ENCODE peak calls at places on chromosomes 16 and 17, in ten cellular contexts. One of them, this sample, is unnamed.
A peak's percentile ranks its signal among the peaks of the same experiment; 100 is the strongest.

GRCh38 chr17:7852262-7852670 is 2.6 kb upstream of the TMEM88 start:
- DNase-seq in tibial artery: no peak
- DNase-seq in DND-41: no peak
- DNase-seq in tibial nerve: no peak
- DNase-seq in choroid plexus epithelial cell: no peak
- DNase-seq in AG04450: no peak
- DNase-seq in hepatocyte: peak; percentile 9
- DNase-seq in HFF-Myc: no peak
- DNase-seq in cardiac muscle cell: no peak
- DNase-seq in fibroblast of villous mesenchyme: no peak
- DNase-seq in this sample: no peak

GRCh38 chr17:40553694-40554534 is 11.4 kb downstream of the CCR7 start:
- DNase-seq in tibial artery: peak; percentile 87
- DNase-seq in DND-41: peak; percentile 83
- DNase-seq in tibial nerve: peak; percentile 66
- DNase-seq in choroid plexus epithelial cell: peak; percentile 83
- DNase-seq in AG04450: no peak
- DNase-seq in hepatocyte: no peak
- DNase-seq in HFF-Myc: no peak
- DNase-seq in cardiac muscle cell: no peak
- DNase-seq in fibroblast of villous mesenchyme: peak; percentile 82
- DNase-seq in this sample: no peak

GRCh38 chr16:20866161-20866772 is 33.9 kb downstream of the DCUN1D3 start:
- DNase-seq in tibial artery: peak; percentile 38
- DNase-seq in DND-41: no peak
- DNase-seq in tibial nerve: no peak
- DNase-seq in choroid plexus epithelial cell: peak; percentile 73
- DNase-seq in AG04450: no peak
- DNase-seq in hepatocyte: peak; percentile 80
- DNase-seq in HFF-Myc: peak; percentile 81
- DNase-seq in cardiac muscle cell: peak; percentile 32
- DNase-seq in fibroblast of villous mesenchyme: peak; percentile 93
- DNase-seq in this sample: peak; percentile 90

GRCh38 chr16:16861546-16861945 is 482.6 kb downstream of the NPIPA7 start:
- DNase-seq in tibial artery: no peak
- DNase-seq in DND-41: peak; percentile 37
- DNase-seq in tibial nerve: no peak
- DNase-seq in choroid plexus epithelial cell: peak; percentile 23
- DNase-seq in AG04450: peak; percentile 0
- DNase-seq in hepatocyte: peak; percentile 79
- DNase-seq in HFF-Myc: peak; percentile 2
- DNase-seq in cardiac muscle cell: peak; percentile 82
- DNase-seq in fibroblast of villous mesenchyme: peak; percentile 19
- DNase-seq in this sample: peak; percentile 1

GRCh38 chr16:68737046-68737729 is at the start of gene CDH1:
- DNase-seq in tibial artery: no peak
- DNase-seq in DND-41: no peak
- DNase-seq in tibial nerve: no peak
- DNase-seq in choroid plexus epithelial cell: no peak
- DNase-seq in AG04450: no peak
- DNase-seq in hepatocyte: peak; percentile 94
- DNase-seq in HFF-Myc: no peak
- DNase-seq in cardiac muscle cell: peak; percentile 44
- DNase-seq in fibroblast of villous mesenchyme: no peak
- DNase-seq in this sample: peak; percentile 96

GRCh38 chr17:17146791-17147406 is 59.2 kb downstream of the PLD6 start:
- DNase-seq in tibial artery: no peak
- DNase-seq in DND-41: peak; percentile 21
- DNase-seq in tibial nerve: no peak
- DNase-seq in choroid plexus epithelial cell: no peak
- DNase-seq in AG04450: no peak
- DNase-seq in hepatocyte: peak; percentile 34
- DNase-seq in HFF-Myc: no peak
- DNase-seq in cardiac muscle cell: no peak
- DNase-seq in fibroblast of villous mesenchyme: no peak
- DNase-seq in this sample: no peak

GRCh38 chr16:12294471-12294870 is 317.9 kb downstream of the SNX29 start:
- DNase-seq in tibial artery: no peak
- DNase-seq in DND-41: no peak
- DNase-seq in tibial nerve: no peak
- DNase-seq in choroid plexus epithelial cell: no peak
- DNase-seq in AG04450: no peak
- DNase-seq in hepatocyte: no peak
- DNase-seq in HFF-Myc: no peak
- DNase-seq in cardiac muscle cell: no peak
- DNase-seq in fibroblast of villous mesenchyme: no peak
- DNase-seq in this sample: no peak

GRCh38 chr17:68378202-68379149 is 78.8 kb downstream of the WIPI1 start:
- DNase-seq in tibial artery: peak; percentile 98
- DNase-seq in DND-41: no peak
- DNase-seq in tibial nerve: peak; percentile 94
- DNase-seq in choroid plexus epithelial cell: peak; percentile 99
- DNase-seq in AG04450: peak; percentile 78
- DNase-seq in hepatocyte: peak; percentile 85
- DNase-seq in HFF-Myc: peak; percentile 75
- DNase-seq in cardiac muscle cell: no peak
- DNase-seq in fibroblast of villous mesenchyme: peak; percentile 98
- DNase-seq in this sample: peak; percentile 48

GRCh38 chr16:84599528-84600202 is 18.2 kb downstream of the COTL1 start:
- DNase-seq in tibial artery: peak; percentile 58
- DNase-seq in DND-41: no peak
- DNase-seq in tibial nerve: no peak
- DNase-seq in choroid plexus epithelial cell: peak; percentile 90
- DNase-seq in AG04450: peak; percentile 45
- DNase-seq in hepatocyte: peak; percentile 66
- DNase-seq in HFF-Myc: no peak
- DNase-seq in cardiac muscle cell: peak; percentile 60
- DNase-seq in fibroblast of villous mesenchyme: peak; percentile 91
- DNase-seq in this sample: peak; percentile 20

GRCh38 chr16:89999831-90000574 is 19.3 kb downstream of the DBNDD1 start:
- DNase-seq in tibial artery: no peak
- DNase-seq in DND-41: no peak
- DNase-seq in tibial nerve: no peak
- DNase-seq in choroid plexus epithelial cell: no peak
- DNase-seq in AG04450: no peak
- DNase-seq in hepatocyte: no peak
- DNase-seq in HFF-Myc: no peak
- DNase-seq in cardiac muscle cell: no peak
- DNase-seq in fibroblast of villous mesenchyme: no peak
- DNase-seq in this sample: no peak

GRCh38 chr17:75440738-75441448 is 15.5 kb upstream of the TMEM94 start:
- DNase-seq in tibial artery: no peak
- DNase-seq in DND-41: no peak
- DNase-seq in tibial nerve: no peak
- DNase-seq in choroid plexus epithelial cell: peak; percentile 53
- DNase-seq in AG04450: no peak
- DNase-seq in hepatocyte: no peak
- DNase-seq in HFF-Myc: no peak
- DNase-seq in cardiac muscle cell: no peak
- DNase-seq in fibroblast of villous mesenchyme: no peak
- DNase-seq in this sample: no peak

GRCh38 chr16:11202260-11203091 is 53.5 kb downstream of the SOCS1 start:
- DNase-seq in tibial artery: no peak
- DNase-seq in DND-41: no peak
- DNase-seq in tibial nerve: no peak
- DNase-seq in choroid plexus epithelial cell: peak; percentile 31
- DNase-seq in AG04450: no peak
- DNase-seq in hepatocyte: no peak
- DNase-seq in HFF-Myc: no peak
- DNase-seq in cardiac muscle cell: no peak
- DNase-seq in fibroblast of villous mesenchyme: no peak
- DNase-seq in this sample: peak; percentile 63

DNA sequence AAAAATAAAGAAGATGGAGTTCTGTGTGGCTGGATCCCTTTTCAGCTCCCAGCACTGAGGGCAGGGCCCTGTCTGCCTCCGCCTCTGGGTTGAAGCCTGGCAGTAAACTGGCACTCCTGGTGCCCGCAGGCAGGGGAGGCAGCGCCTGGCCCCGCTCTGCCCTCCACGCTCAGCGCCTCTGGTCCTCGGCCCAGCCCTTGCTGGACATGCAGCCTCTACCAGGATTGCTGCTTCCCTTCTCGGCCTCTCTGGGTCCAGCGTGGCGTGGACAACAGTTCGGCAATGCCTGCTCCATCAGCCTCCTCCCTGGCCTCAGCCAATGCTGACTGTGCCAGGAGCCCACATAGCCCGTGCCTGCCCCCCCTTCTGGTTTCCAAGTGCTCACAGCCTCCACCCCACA is 84.4 kb upstream of the CHMP6 start:
- DNase-seq in tibial artery: no peak
- DNase-seq in DND-41: no peak
- DNase-seq in tibial nerve: no peak
- DNase-seq in choroid plexus epithelial cell: no peak
- DNase-seq in AG04450: no peak
- DNase-seq in hepatocyte: no peak
- DNase-seq in HFF-Myc: no peak
- DNase-seq in cardiac muscle cell: no peak
- DNase-seq in fibroblast of villous mesenchyme: no peak
- DNase-seq in this sample: no peak
- H3K4me3 ChIP-seq in tibial artery: no peak overlapping the region
- H3K4me3 ChIP-seq in DND-41: no peak overlapping the region
- H3K4me3 ChIP-seq in tibial nerve: no peak overlapping the region
- H3K4me3 ChIP-seq in choroid plexus epithelial cell: no peak overlapping the region
- H3K4me3 ChIP-seq in AG04450: no peak overlapping the region
- H3K4me3 ChIP-seq in hepatocyte: no peak overlapping the region
- H3K4me3 ChIP-seq in HFF-Myc: no peak overlapping the region
- H3K4me3 ChIP-seq in cardiac muscle cell: no peak overlapping the region
- H3K4me3 ChIP-seq in fibroblast of villous mesenchyme: no peak overlapping the region
- H3K4me3 ChIP-seq in this sample: no peak overlapping the region

GRCh38 chr16:71900336-71900735 is 5.0 kb downstream of the IST1 start:
- DNase-seq in tibial artery: no peak
- DNase-seq in DND-41: no peak
- DNase-seq in tibial nerve: no peak
- DNase-seq in choroid plexus epithelial cell: no peak
- DNase-seq in AG04450: no peak
- DNase-seq in hepatocyte: no peak
- DNase-seq in HFF-Myc: no peak
- DNase-seq in cardiac muscle cell: no peak
- DNase-seq in fibroblast of villous mesenchyme: peak; percentile 56
- DNase-seq in this sample: no peak

GRCh38 chr16:71903608-71904007 is 8.3 kb downstream of the IST1 start:
- DNase-seq in tibial artery: no peak
- DNase-seq in DND-41: no peak
- DNase-seq in tibial nerve: no peak
- DNase-seq in choroid plexus epithelial cell: no peak
- DNase-seq in AG04450: no peak
- DNase-seq in hepatocyte: no peak
- DNase-seq in HFF-Myc: no peak
- DNase-seq in cardiac muscle cell: no peak
- DNase-seq in fibroblast of villous mesenchyme: no peak
- DNase-seq in this sample: no peak

GRCh38 chr16:71902656-71903365 is 7.5 kb downstream of the IST1 start:
- DNase-seq in tibial artery: no peak
- DNase-seq in DND-41: no peak
- DNase-seq in tibial nerve: no peak
- DNase-seq in choroid plexus epithelial cell: no peak
- DNase-seq in AG04450: no peak
- DNase-seq in hepatocyte: no peak
- DNase-seq in HFF-Myc: no peak
- DNase-seq in cardiac muscle cell: no peak
- DNase-seq in fibroblast of villous mesenchyme: no peak
- DNase-seq in this sample: no peak

GRCh38 chr16:71899171-71899570 is 3.8 kb downstream of the IST1 start:
- DNase-seq in tibial artery: no peak
- DNase-seq in DND-41: no peak
- DNase-seq in tibial nerve: no peak
- DNase-seq in choroid plexus epithelial cell: no peak
- DNase-seq in AG04450: no peak
- DNase-seq in hepatocyte: no peak
- DNase-seq in HFF-Myc: no peak
- DNase-seq in cardiac muscle cell: no peak
- DNase-seq in fibroblast of villous mesenchyme: no peak
- DNase-seq in this sample: no peak

GRCh38 chr16:71904239-71904638 is 8.9 kb downstream of the IST1 start:
- DNase-seq in tibial artery: no peak
- DNase-seq in DND-41: no peak
- DNase-seq in tibial nerve: no peak
- DNase-seq in choroid plexus epithelial cell: no peak
- DNase-seq in AG04450: no peak
- DNase-seq in hepatocyte: no peak
- DNase-seq in HFF-Myc: no peak
- DNase-seq in cardiac muscle cell: no peak
- DNase-seq in fibroblast of villous mesenchyme: no peak
- DNase-seq in this sample: no peak
- H3K4me3 ChIP-seq in tibial artery: no peak overlapping the region
- H3K4me3 ChIP-seq in DND-41: no peak overlapping the region
- H3K4me3 ChIP-seq in tibial nerve: no peak overlapping the region
- H3K4me3 ChIP-seq in choroid plexus epithelial cell: no peak overlapping the region
- H3K4me3 ChIP-seq in AG04450: no peak overlapping the region
- H3K4me3 ChIP-seq in hepatocyte: no peak overlapping the region
- H3K4me3 ChIP-seq in HFF-Myc: no peak overlapping the region
- H3K4me3 ChIP-seq in cardiac muscle cell: no peak overlapping the region
- H3K4me3 ChIP-seq in fibroblast of villous mesenchyme: no peak overlapping the region
- H3K4me3 ChIP-seq in this sample: no peak overlapping the region

GRCh38 chr17:42378597-42379594 is 9.3 kb downstream of the STAT3 start:
- DNase-seq in tibial artery: no peak
- DNase-seq in DND-41: peak; percentile 35
- DNase-seq in tibial nerve: no peak
- DNase-seq in choroid plexus epithelial cell: no peak
- DNase-seq in AG04450: no peak
- DNase-seq in hepatocyte: no peak
- DNase-seq in HFF-Myc: no peak
- DNase-seq in cardiac muscle cell: no peak
- DNase-seq in fibroblast of villous mesenchyme: peak; percentile 68
- DNase-seq in this sample: peak; percentile 74
- H3K4me3 ChIP-seq in tibial artery: peak overlapping the region; percentile 33
- H3K4me3 ChIP-seq in DND-41: peak overlapping the region; percentile 46
- H3K4me3 ChIP-seq in tibial nerve: peak overlapping the region; percentile 40
- H3K4me3 ChIP-seq in choroid plexus epithelial cell: peak overlapping the region; percentile 37
- H3K4me3 ChIP-seq in AG04450: peak overlapping the region; percentile 43
- H3K4me3 ChIP-seq in hepatocyte: no peak overlapping the region
- H3K4me3 ChIP-seq in HFF-Myc: peak overlapping the region; percentile 30
- H3K4me3 ChIP-seq in cardiac muscle cell: no peak overlapping the region
- H3K4me3 ChIP-seq in fibroblast of villous mesenchyme: peak overlapping the region; percentile 44
- H3K4me3 ChIP-seq in this sample: peak overlapping the region; percentile 27

GRCh38 chr17:2755941-2756724 is 6.7 kb upstream of the CCDC92B start:
- DNase-seq in tibial artery: no peak
- DNase-seq in DND-41: no peak
- DNase-seq in tibial nerve: no peak
- DNase-seq in choroid plexus epithelial cell: no peak
- DNase-seq in AG04450: no peak
- DNase-seq in hepatocyte: peak; percentile 37
- DNase-seq in HFF-Myc: no peak
- DNase-seq in cardiac muscle cell: peak; percentile 74
- DNase-seq in fibroblast of villous mesenchyme: no peak
- DNase-seq in this sample: peak; percentile 11
- H3K4me3 ChIP-seq in tibial artery: peak overlapping the region; percentile 7
- H3K4me3 ChIP-seq in DND-41: no peak overlapping the region
- H3K4me3 ChIP-seq in tibial nerve: peak overlapping the region; percentile 36
- H3K4me3 ChIP-seq in choroid plexus epithelial cell: peak overlapping the region; percentile 10
- H3K4me3 ChIP-seq in AG04450: no peak overlapping the region
- H3K4me3 ChIP-seq in hepatocyte: no peak overlapping the region
- H3K4me3 ChIP-seq in HFF-Myc: no peak overlapping the region
- H3K4me3 ChIP-seq in cardiac muscle cell: peak overlapping the region; percentile 35
- H3K4me3 ChIP-seq in fibroblast of villous mesenchyme: no peak overlapping the region
- H3K4me3 ChIP-seq in this sample: no peak overlapping the region